ENCODE peak calls at places on chromosomes 11 and 22, in six cellular contexts. H is mammary epithelial cell, D is fibroblast of mammary gland, P is tibial nerve, N is GM23338, O is gastrocnemius medialis. A is an unnamed sample.

GRCh38 chr11:58286249-58286648 is 18.2 kb upstream of the OR10W1 start:
- DNase-seq in H (peak), D (peak), P (no peak), N (peak), O (no peak), A (no peak)

GRCh38 chr11:60887531-60887930 is 18.9 kb downstream of the PRPF19 start:
- DNase-seq in H (peak), D (peak), P (no peak), N (peak), O (no peak), A (no peak)

GRCh38 chr11:64007160-64007628 is 21.0 kb downstream of the OTUB1 start:
- DNase-seq in H (peak), D (peak), P (no peak), N (peak), O (no peak), A (no peak)

GRCh38 chr11:2368178-2368850 is 8.8 kb upstream of the CD81 start:
- DNase-seq in H (no peak), D (no peak), P (no peak), N (no peak), O (no peak), A (no peak)

GRCh38 chr11:102343789-102344188 is 3.2 kb upstream of the BIRC2 start:
- DNase-seq in H (no peak), D (peak), P (no peak), N (no peak), O (no peak), A (no peak)

GRCh38 chr22:33600595-33600994 is 319.7 kb downstream of the LARGE1 start:
- DNase-seq in H (no peak), D (no peak), P (no peak), N (no peak), O (no peak), A (no peak)

GRCh38 chr11:6862961-6863360 is at the start of gene OR10A2:
- DNase-seq in H (peak), D (peak), P (no peak), N (peak), O (no peak), A (no peak)

GRCh38 chr11:101127699-101128570 is 1.7 kb downstream of the PGR start:
- DNase-seq in H (no peak), D (no peak), P (no peak), N (peak), O (no peak), A (no peak)

GRCh38 chr22:29431986-29432385 is 6.4 kb upstream of the RFPL1 start:
- DNase-seq in H (no peak), D (no peak), P (no peak), N (peak), O (no peak), A (no peak)

GRCh38 chr11:6206456-6207180 is 1.3 kb downstream of the C11orf42 start:
- DNase-seq in H (no peak), D (no peak), P (no peak), N (no peak), O (no peak), A (no peak)

GRCh38 chr22:25942989-25943411 is 201.0 kb downstream of the MYO18B start:
- DNase-seq in H (no peak), D (no peak), P (peak), N (no peak), O (peak), A (no peak)

GRCh38 chr11:121711900-121712424 is 259.2 kb upstream of the SORL1-AS1 start:
- DNase-seq in H (no peak), D (peak), P (no peak), N (no peak), O (no peak), A (no peak)

DNA sequence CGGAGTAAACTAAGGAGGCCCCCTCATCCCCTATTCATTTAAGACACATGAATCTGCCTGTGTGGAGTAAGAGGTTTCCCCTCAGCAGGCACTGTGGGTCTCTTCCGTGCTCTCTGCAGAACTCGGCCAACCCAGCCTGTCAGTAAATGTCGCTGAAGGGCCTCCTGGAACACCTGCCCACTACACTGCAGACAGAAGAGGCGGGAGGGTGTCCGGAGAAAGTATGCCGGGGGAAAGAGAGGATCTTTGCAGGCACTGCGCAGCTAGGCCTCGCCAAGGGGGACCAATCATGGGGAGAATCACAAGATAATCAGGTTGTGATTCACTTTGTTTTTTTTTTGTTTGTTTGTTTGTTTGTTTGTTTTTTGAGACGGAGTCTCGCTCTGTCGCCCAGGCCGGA is 110.8 kb downstream of the MORC2 start:
- DNase-seq in H (no peak), D (no peak), P (no peak), N (no peak), O (no peak), A (no peak)
- TF ChIP-seq CTCF in H (no peak), D (no peak), P (no peak), N (no peak), O (no peak), A (no peak)

GRCh38 chr11:125129316-125129990 is 18.0 kb upstream of the TMEM218 start:
- DNase-seq in H (no peak), D (no peak), P (no peak), N (no peak), O (no peak), A (no peak)
- TF ChIP-seq CTCF in H (no peak), D (no peak), P (no peak), N (no peak), O (no peak), A (no peak)

GRCh38 chr22:43174941-43175531 is 11.9 kb downstream of the TTLL12 start:
- DNase-seq in H (peak), D (no peak), P (no peak), N (no peak), O (no peak), A (no peak)
- TF ChIP-seq CTCF in H (no peak), D (no peak), P (no peak), N (no peak), O (no peak), A (no peak)

DNA sequence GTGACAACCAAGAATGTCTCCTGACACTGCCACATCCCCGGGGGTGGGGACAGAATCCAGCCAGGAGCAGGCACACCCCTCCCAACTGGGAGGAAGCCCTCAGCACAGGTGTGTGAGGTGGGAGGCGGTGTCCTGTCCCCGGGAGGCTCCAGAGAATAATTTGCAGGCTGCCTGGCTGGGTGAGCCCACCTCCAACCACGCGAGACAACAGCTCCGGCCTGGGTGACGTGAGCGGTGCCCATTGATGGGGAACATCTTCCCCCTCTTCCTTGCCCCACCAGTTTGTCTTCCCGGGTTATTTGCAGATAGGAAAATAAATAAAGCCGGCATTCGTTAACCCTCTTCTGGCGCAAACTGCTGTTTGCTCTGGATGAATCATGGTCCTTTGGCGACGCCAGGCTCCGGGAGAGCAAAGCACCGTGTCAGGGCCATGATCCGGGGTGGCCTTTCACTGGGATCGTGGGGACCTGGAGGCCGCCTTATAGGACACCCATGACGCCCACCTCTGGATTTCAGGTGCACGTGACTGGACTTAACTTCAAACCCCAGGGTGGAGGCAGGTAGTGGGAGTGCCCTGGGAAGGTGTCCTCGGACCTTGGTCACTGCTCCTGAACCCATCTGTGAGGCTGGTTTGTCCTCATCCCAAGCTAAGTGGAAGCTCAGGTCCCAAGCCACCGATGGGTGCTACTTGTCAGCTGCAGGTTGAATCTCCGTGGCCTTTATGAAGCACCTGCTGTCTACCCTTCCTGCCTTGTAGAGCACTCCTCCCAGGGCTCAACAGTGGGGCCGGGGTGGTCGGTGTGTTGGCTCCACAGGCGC is 13.9 kb downstream of the CCND1 start:
- DNase-seq in H (no peak), D (peak), P (peak), N (peak), O (no peak), A (no peak)
- TF ChIP-seq CTCF in H (no peak), D (no peak), P (no peak), N (no peak), O (no peak), A (no peak)

GRCh38 chr11:12089473-12089872 is 20.9 kb upstream of the MICAL2 start:
- DNase-seq in H (peak), D (peak), P (no peak), N (no peak), O (no peak), A (no peak)

GRCh38 chr11:12089041-12089440 is 21.3 kb upstream of the MICAL2 start:
- DNase-seq in H (no peak), D (no peak), P (no peak), N (no peak), O (no peak), A (no peak)

GRCh38 chr11:12088531-12088930 is 21.9 kb upstream of the MICAL2 start:
- DNase-seq in H (no peak), D (no peak), P (no peak), N (no peak), O (no peak), A (no peak)

GRCh38 chr11:12087075-12087775 is 23.2 kb upstream of the MICAL2 start:
- DNase-seq in H (peak), D (peak), P (no peak), N (peak), O (no peak), A (peak)

DNA sequence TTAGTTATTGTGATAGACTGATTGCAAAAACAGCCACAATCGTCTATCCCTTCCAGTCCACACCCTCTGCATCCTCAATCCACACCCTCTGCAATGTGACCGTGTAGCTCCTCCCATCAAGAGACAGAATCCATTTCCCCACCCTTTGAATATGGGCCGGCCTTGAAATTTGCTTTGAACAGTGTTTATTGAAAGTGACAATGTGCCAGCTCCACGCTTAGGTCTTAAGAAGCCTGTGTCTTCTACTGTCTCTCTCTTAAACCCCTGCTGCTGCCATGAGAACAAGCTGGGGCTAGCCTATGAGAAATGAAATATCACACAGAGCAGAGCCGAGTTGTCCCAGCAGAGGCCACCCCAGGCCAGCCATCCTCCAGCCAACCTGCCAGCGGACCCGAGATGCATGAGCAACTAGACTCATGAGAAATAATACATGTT is 22.3 kb upstream of the MICAL2 start:
- DNase-seq in H (peak), D (peak), P (no peak), N (no peak), O (no peak), A (peak)
- TF ChIP-seq CTCF in H (peak), D (peak), P (peak), N (peak), O (peak), A (no peak)

DNA sequence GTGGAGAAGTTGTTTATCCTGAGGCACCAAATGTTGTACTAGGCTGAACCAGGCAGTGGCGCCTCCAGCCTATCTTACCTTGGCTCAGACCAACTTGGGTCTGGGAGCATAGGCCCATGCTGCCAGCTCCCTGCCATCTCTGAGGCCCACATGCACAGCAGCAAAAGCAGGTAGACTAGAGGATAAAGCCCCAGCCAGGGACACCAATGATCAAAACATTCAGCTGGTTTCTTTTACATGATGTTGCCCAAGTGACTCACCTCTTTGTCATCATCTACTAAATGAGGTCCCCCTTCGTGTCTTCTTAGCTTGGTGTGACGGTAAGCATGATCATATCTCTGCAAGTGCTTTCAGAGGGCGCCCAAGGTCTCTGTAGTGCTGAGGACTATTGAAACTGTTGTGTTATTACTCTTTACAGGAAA is 112.1 kb upstream of the DRD2 start:
- DNase-seq in H (peak), D (peak), P (no peak), N (no peak), O (no peak), A (no peak)
- TF ChIP-seq CTCF in H (no peak), D (no peak), P (no peak), N (peak), O (no peak), A (no peak)

GRCh38 chr22:37904572-37905533 is 1.2 kb upstream of the MICALL1 start:
- DNase-seq in H (peak), D (peak), P (no peak), N (peak), O (peak), A (no peak)

GRCh38 chr22:37909756-37910155 is 3.7 kb downstream of the MICALL1 start:
- DNase-seq in H (no peak), D (no peak), P (no peak), N (no peak), O (no peak), A (no peak)

GRCh38 chr22:37907036-37907954 is 1.2 kb downstream of the MICALL1 start:
- DNase-seq in H (no peak), D (peak), P (no peak), N (peak), O (no peak), A (no peak)

GRCh38 chr22:37906364-37907008 is 389 bp downstream of the MICALL1 start:
- DNase-seq in H (no peak), D (no peak), P (no peak), N (peak), O (no peak), A (peak)

GRCh38 chr22:37905534-37906363 is at the start of gene MICALL1:
- DNase-seq in H (peak), D (peak), P (peak), N (peak), O (peak), A (peak)
- TF ChIP-seq CTCF in H (no peak), D (no peak), P (peak), N (peak), O (no peak), A (no peak)

GRCh38 chr11:3826721-3827120 is 14.0 kb downstream of the RHOG start:
- DNase-seq in H (no peak), D (no peak), P (no peak), N (peak), O (no peak), A (no peak)

GRCh38 chr11:3823303-3823702 is 14.9 kb downstream of the PGAP2 start:
- DNase-seq in H (peak), D (peak), P (no peak), N (no peak), O (no peak), A (no peak)

GRCh38 chr11:3823762-3824506 is 15.6 kb downstream of the PGAP2 start:
- DNase-seq in H (no peak), D (no peak), P (no peak), N (no peak), O (no peak), A (no peak)

GRCh38 chr11:3825473-3826154 is 15.1 kb downstream of the RHOG start:
- DNase-seq in H (no peak), D (no peak), P (no peak), N (no peak), O (no peak), A (no peak)

DNA sequence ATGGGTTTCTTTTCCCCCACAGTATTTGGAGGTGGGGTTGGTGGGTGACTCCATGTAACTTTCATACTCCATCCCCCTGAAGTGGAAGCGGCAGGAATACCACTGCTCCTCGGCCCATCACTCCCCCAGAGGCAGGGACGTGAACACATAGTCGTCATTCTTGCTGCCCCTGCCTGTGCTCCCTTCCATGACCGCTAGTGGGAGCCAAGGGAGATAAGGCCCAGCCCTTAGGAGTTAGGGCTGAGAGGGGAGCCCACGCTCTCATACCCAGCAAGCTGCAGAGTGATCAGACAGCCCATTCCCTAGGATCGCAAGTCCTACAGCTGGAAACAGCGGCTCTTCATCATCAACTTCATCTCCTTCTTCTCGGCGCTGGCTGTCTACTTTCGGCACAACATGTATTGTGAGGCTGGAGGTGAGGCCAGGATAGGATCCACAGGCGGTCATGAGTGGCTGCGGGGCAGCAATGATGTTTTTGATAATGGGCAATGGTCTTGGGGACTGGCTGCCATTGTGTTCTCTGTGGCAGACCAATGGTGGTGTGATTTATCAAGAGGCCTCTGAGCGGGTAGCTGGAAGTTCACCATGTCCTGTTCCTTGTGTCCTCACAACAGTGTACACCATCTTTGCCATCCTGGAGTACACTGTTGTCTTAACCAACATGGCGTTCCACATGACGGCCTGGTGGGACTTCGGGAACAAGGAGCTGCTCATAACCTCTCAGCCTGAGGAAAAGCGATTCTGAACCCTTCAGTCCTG is 15.9 kb downstream of the RHOG start:
- DNase-seq in H (no peak), D (peak), P (no peak), N (peak), O (no peak), A (peak)
- TF ChIP-seq CTCF in H (peak), D (peak), P (peak), N (peak), O (peak), A (peak)

DNA sequence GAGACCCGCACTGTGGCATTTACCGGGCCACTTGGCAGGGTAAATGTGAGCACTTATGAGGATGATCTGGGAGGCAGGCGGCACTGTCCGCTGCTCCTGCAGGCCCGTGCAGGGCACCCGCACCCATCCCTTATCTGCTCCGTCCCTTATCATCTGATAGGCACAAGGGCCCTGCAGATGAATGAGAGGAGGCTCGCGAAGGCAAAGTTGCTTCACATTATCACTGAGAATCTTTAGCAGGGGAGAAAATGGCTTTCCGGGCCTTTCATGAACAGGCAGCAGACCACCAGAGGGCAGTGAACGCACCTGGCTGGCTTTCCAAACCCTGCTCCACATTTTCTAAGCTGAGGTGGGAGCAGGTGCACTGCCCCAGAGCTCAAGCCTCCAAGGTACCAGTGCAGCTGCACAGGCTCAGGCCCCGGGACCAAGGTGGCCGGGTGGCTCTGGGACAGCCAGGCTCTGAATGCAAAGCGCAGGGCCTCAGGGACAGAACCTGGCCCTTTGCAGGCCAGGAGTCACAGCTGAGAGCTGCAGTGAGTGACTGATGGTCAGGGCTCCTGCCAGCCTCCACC is 165.6 kb downstream of the SHANK2 start:
- DNase-seq in H (peak), D (peak), P (no peak), N (peak), O (no peak), A (no peak)
- TF ChIP-seq CTCF in H (peak), D (peak), P (no peak), N (peak), O (no peak), A (no peak)